ENCODE peak calls at places on chromosomes 3 and 15, in ten cellular contexts. A is cardiac muscle cell, L is neural progenitor cell, X is fibroblast of lung, S is transverse colon, U is upper lobe of right lung, V is mammary epithelial cell, N is PC-9, O is DND-41, Y is left ventricle myocardium inferior. Z is an unnamed sample.
A peak's percentile ranks its signal among the peaks of the same experiment; 100 is the strongest.

GRCh38 chr3:157429703-157430102 is 6.9 kb upstream of the PTX3 start:
- DNase-seq in A (no peak), L (no peak), X (no peak), S (no peak), U (no peak), V (no peak), N (no peak), O (no peak), Y (no peak), Z (no peak)

GRCh38 chr3:186180151-186180550 is 71.3 kb upstream of the ETV5 start:
- DNase-seq in A (no peak), L (no peak), X (no peak), S (no peak), U (no peak), V (no peak), N (no peak), O (no peak), Y (no peak), Z (no peak)

GRCh38 chr3:111829023-111829422 is 30.0 kb upstream of the PHLDB2 start:
- DNase-seq in A (no peak), L (no peak), X (no peak), S (no peak), U (no peak), V (no peak), N (no peak), O (no peak), Y (no peak), Z (no peak)

GRCh38 chr15:31607656-31608055 is 281.0 kb downstream of the KLF13 start:
- DNase-seq in A (no peak), L (no peak), X (no peak), S (no peak), U (no peak), V (no peak), N (no peak), O (no peak), Y (no peak), Z (no peak)

GRCh38 chr3:155386306-155386705 is 92.8 kb upstream of the STRIT1 start:
- DNase-seq in A (no peak), L (no peak), X (no peak), S (no peak), U (no peak), V (no peak), N (no peak), O (no peak), Y (no peak), Z (no peak)

GRCh38 chr3:189512824-189513223 is 118.4 kb upstream of the TP63 start:
- DNase-seq in A (no peak), L (no peak), X (no peak), S (no peak), U (no peak), V (no peak), N (no peak), O (no peak), Y (no peak), Z (no peak)

GRCh38 chr15:99424978-99425665 is 140.7 kb upstream of the MEF2A start:
- DNase-seq in A (peak; percentile 46), L (no peak), X (peak; percentile 87), S (no peak), U (peak; percentile 70), V (peak; percentile 95), N (peak; percentile 69), O (peak; percentile 27), Y (peak; percentile 55), Z (peak; percentile 98)

GRCh38 chr3:186852994-186853393 is 10.5 kb downstream of the ADIPOQ start:
- DNase-seq in A (no peak), L (no peak), X (no peak), S (no peak), U (no peak), V (no peak), N (no peak), O (no peak), Y (no peak), Z (no peak)

GRCh38 chr15:73952171-73952912 is 26.1 kb downstream of the LOXL1 start:
- DNase-seq in A (no peak), L (no peak), X (no peak), S (no peak), U (peak; percentile 62), V (no peak), N (no peak), O (no peak), Y (no peak), Z (peak; percentile 50)

GRCh38 chr15:39598958-39599845 is 18.3 kb downstream of the THBS1 start:
- DNase-seq in A (no peak), L (no peak), X (no peak), S (no peak), U (no peak), V (peak; percentile 33), N (no peak), O (no peak), Y (no peak), Z (no peak)

GRCh38 chr3:46935168-46935858 is 41.2 kb downstream of the CCDC12 start:
- DNase-seq in A (peak; percentile 89), L (peak; percentile 59), X (peak; percentile 98), S (peak; percentile 58), U (no peak), V (peak; percentile 87), N (peak; percentile 86), O (no peak), Y (peak; percentile 83), Z (peak; percentile 98)

GRCh38 chr3:177286034-177286433 is 88.8 kb upstream of the TBL1XR1 start:
- DNase-seq in A (no peak), L (no peak), X (no peak), S (no peak), U (no peak), V (peak; percentile 92), N (peak; percentile 99), O (no peak), Y (no peak), Z (no peak)

GRCh38 chr3:58560771-58561311 is 16.4 kb downstream of the FAM107A start:
- DNase-seq in A (peak; percentile 37), L (peak; percentile 88), X (peak; percentile 97), S (no peak), U (no peak), V (peak; percentile 60), N (peak; percentile 88), O (no peak), Y (no peak), Z (peak; percentile 95)

GRCh38 chr3:58556001-58556400 is 19.0 kb upstream of the ACOX2 start:
- DNase-seq in A (no peak), L (no peak), X (no peak), S (no peak), U (no peak), V (no peak), N (no peak), O (no peak), Y (no peak), Z (no peak)

GRCh38 chr3:58557496-58557895 is 19.7 kb downstream of the FAM107A start:
- DNase-seq in A (no peak), L (no peak), X (no peak), S (no peak), U (no peak), V (no peak), N (no peak), O (no peak), Y (no peak), Z (no peak)

GRCh38 chr3:58559586-58559985 is 17.6 kb downstream of the FAM107A start:
- DNase-seq in A (no peak), L (no peak), X (no peak), S (no peak), U (no peak), V (no peak), N (no peak), O (no peak), Y (no peak), Z (no peak)

GRCh38 chr3:58556761-58557181 is 19.8 kb upstream of the ACOX2 start:
- DNase-seq in A (no peak), L (no peak), X (no peak), S (no peak), U (no peak), V (no peak), N (no peak), O (no peak), Y (no peak), Z (no peak)
- H3K4me1 ChIP-seq in A (no peaks in the 10 kb centered on the region), L (peaks cover 5% of the 10 kb centered on the region), X (peaks cover 6% of the 10 kb centered on the region), S (peaks cover 3% of the 10 kb centered on the region), U (no peaks in the 10 kb centered on the region), V (no peaks in the 10 kb centered on the region), N (peaks cover 5% of the 10 kb centered on the region), O (no peaks in the 10 kb centered on the region), Y (no peaks in the 10 kb centered on the region), Z (peaks cover 2% of the 10 kb centered on the region)

GRCh38 chr3:176214758-176215157 is 982.5 kb downstream of the TBL1XR1 start:
- DNase-seq in A (no peak), L (no peak), X (no peak), S (no peak), U (no peak), V (no peak), N (no peak), O (no peak), Y (no peak), Z (no peak)

GRCh38 chr3:176206809-176207208 is 990.5 kb downstream of the TBL1XR1 start:
- DNase-seq in A (no peak), L (no peak), X (no peak), S (no peak), U (no peak), V (no peak), N (no peak), O (no peak), Y (no peak), Z (no peak)

DNA sequence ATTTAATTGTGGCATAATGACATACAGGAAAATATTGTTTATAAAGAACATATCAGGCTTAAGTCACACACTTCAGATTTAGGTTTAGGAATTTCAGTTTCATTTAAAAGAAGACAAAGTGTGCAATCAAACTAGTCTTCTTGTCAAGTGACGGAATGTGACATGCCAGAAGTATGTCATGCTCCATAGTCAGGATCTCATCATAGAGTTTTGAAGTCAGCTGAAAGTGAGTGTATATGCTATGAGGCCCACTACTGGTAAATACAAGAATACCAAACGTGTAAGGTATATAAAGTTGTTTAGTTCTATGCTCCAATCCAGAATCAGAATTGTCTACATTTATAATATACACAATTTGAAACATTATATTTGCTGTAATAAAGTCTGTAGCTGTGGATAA is 988.4 kb downstream of the TBL1XR1 start:
- DNase-seq in A (no peak), L (no peak), X (no peak), S (no peak), U (no peak), V (no peak), N (no peak), O (no peak), Y (no peak), Z (no peak)
- TF ChIP-seq CTCF in A (no peak), L (no peak), X (no peak), S (no peak), U (no peak), V (no peak), N (peak; percentile 24), O (no peak), Y (no peak), Z (no peak)

DNA sequence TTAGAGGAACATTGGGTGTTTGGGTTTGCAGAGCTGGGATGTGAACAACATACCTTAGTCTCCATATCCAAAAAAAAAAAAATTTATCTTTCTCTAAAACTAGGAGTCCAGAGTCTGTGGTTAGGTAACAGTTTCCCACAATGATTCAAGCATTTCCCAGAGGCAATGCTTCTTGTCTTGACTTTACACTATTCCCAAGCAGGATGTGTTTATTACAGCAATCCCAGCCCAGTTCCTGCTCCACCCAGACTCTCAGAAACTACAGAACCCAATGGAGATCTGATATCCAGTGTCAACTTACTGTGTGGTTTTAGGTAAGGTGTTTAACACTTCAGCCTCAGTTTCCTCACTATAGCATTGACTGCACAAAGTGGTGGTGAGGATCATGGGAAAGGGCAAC is 2.3 kb upstream of the C3orf62 start:
- DNase-seq in A (no peak), L (no peak), X (peak; percentile 53), S (peak; percentile 28), U (no peak), V (peak; percentile 52), N (no peak), O (no peak), Y (no peak), Z (peak; percentile 82)
- H3K4me1 ChIP-seq in A (no peaks in the 10 kb centered on the region), L (no peaks in the 10 kb centered on the region), X (peaks cover 12% of the 10 kb centered on the region), S (no peaks in the 10 kb centered on the region), U (peaks cover 19% of the 10 kb centered on the region), V (peaks cover 14% of the 10 kb centered on the region), N (no peaks in the 10 kb centered on the region), O (no peaks in the 10 kb centered on the region), Y (peaks cover 44% of the 10 kb centered on the region), Z (peaks cover 25% of the 10 kb centered on the region)

GRCh38 chr3:59308684-59309083 is 258.9 kb upstream of the CFAP20DC start:
- DNase-seq in A (peak; percentile 19), L (peak; percentile 33), X (no peak), S (no peak), U (no peak), V (no peak), N (no peak), O (no peak), Y (no peak), Z (no peak)
- TF ChIP-seq CTCF in A (peak; percentile 3), L (peak; percentile 51), X (peak; percentile 16), S (no peak), U (no peak), V (no peak), N (no peak), O (peak; percentile 25), Y (no peak), Z (peak; percentile 30)

Z was measured in osteoblast.